ENCODE peak calls at places on chromosomes 1 and 21, in seven cellular contexts. One of them, this sample, is unnamed.

GRCh38 chr1:182839209-182840065 is at the start of gene DHX9:
- DNase-seq in MM.1S: peak
- DNase-seq in tibial nerve: peak
- DNase-seq in A549: peak
- DNase-seq in psoas muscle: peak
- DNase-seq in PC-3: peak
- DNase-seq in RWPE1: peak
- DNase-seq in this sample: peak

GRCh38 chr1:22978299-22978698 is 5.6 kb upstream of the LACTBL1 start:
- DNase-seq in MM.1S: no peak
- DNase-seq in tibial nerve: no peak
- DNase-seq in A549: peak
- DNase-seq in psoas muscle: no peak
- DNase-seq in PC-3: peak
- DNase-seq in RWPE1: peak
- DNase-seq in this sample: peak

GRCh38 chr1:119136401-119136800 is 4.1 kb downstream of the WARS2 start:
- DNase-seq in MM.1S: no peak
- DNase-seq in tibial nerve: no peak
- DNase-seq in A549: no peak
- DNase-seq in psoas muscle: no peak
- DNase-seq in PC-3: no peak
- DNase-seq in RWPE1: no peak
- DNase-seq in this sample: no peak

GRCh38 chr21:29092102-29092959 is 18.9 kb upstream of the CCT8 start:
- DNase-seq in MM.1S: no peak
- DNase-seq in tibial nerve: no peak
- DNase-seq in A549: no peak
- DNase-seq in psoas muscle: no peak
- DNase-seq in PC-3: no peak
- DNase-seq in RWPE1: no peak
- DNase-seq in this sample: peak

GRCh38 chr1:30336550-30337426 is 386.6 kb downstream of the MATN1 start:
- DNase-seq in MM.1S: no peak
- DNase-seq in tibial nerve: no peak
- DNase-seq in A549: no peak
- DNase-seq in psoas muscle: peak
- DNase-seq in PC-3: no peak
- DNase-seq in RWPE1: no peak
- DNase-seq in this sample: no peak

GRCh38 chr21:45409466-45410150 is 4.6 kb downstream of the COL18A1 start:
- DNase-seq in MM.1S: no peak
- DNase-seq in tibial nerve: no peak
- DNase-seq in A549: no peak
- DNase-seq in psoas muscle: peak
- DNase-seq in PC-3: no peak
- DNase-seq in RWPE1: peak
- DNase-seq in this sample: no peak

GRCh38 chr1:111747282-111747734 is 8.1 kb upstream of the INKA2 start:
- DNase-seq in MM.1S: peak
- DNase-seq in tibial nerve: peak
- DNase-seq in A549: peak
- DNase-seq in psoas muscle: peak
- DNase-seq in PC-3: peak
- DNase-seq in RWPE1: peak
- DNase-seq in this sample: peak

GRCh38 chr1:54871275-54872040 is 15.5 kb downstream of the DHCR24 start:
- DNase-seq in MM.1S: no peak
- DNase-seq in tibial nerve: no peak
- DNase-seq in A549: no peak
- DNase-seq in psoas muscle: no peak
- DNase-seq in PC-3: no peak
- DNase-seq in RWPE1: no peak
- DNase-seq in this sample: no peak

GRCh38 chr1:61397915-61398314 is 315.6 kb downstream of the NFIA start:
- DNase-seq in MM.1S: no peak
- DNase-seq in tibial nerve: no peak
- DNase-seq in A549: no peak
- DNase-seq in psoas muscle: no peak
- DNase-seq in PC-3: no peak
- DNase-seq in RWPE1: no peak
- DNase-seq in this sample: peak

GRCh38 chr21:44085491-44086321 is 21.5 kb upstream of the PWP2 start:
- DNase-seq in MM.1S: no peak
- DNase-seq in tibial nerve: no peak
- DNase-seq in A549: no peak
- DNase-seq in psoas muscle: no peak
- DNase-seq in PC-3: no peak
- DNase-seq in RWPE1: no peak
- DNase-seq in this sample: no peak

GRCh38 chr1:25608488-25609178 is 8.0 kb upstream of the MAN1C1 start:
- DNase-seq in MM.1S: peak
- DNase-seq in tibial nerve: peak
- DNase-seq in A549: peak
- DNase-seq in psoas muscle: peak
- DNase-seq in PC-3: peak
- DNase-seq in RWPE1: peak
- DNase-seq in this sample: peak

GRCh38 chr1:15911927-15912326 is 64.0 kb downstream of the ZBTB17 start:
- DNase-seq in MM.1S: no peak
- DNase-seq in tibial nerve: no peak
- DNase-seq in A549: no peak
- DNase-seq in psoas muscle: no peak
- DNase-seq in PC-3: peak
- DNase-seq in RWPE1: no peak
- DNase-seq in this sample: no peak

GRCh38 chr1:245512980-245513578 is 358.3 kb downstream of the KIF26B start:
- DNase-seq in MM.1S: peak
- DNase-seq in tibial nerve: no peak
- DNase-seq in A549: no peak
- DNase-seq in psoas muscle: no peak
- DNase-seq in PC-3: no peak
- DNase-seq in RWPE1: peak
- DNase-seq in this sample: no peak

GRCh38 chr1:23732363-23733224 is 10.7 kb upstream of the ELOA start:
- DNase-seq in MM.1S: no peak
- DNase-seq in tibial nerve: no peak
- DNase-seq in A549: peak
- DNase-seq in psoas muscle: no peak
- DNase-seq in PC-3: peak
- DNase-seq in RWPE1: peak
- DNase-seq in this sample: no peak

GRCh38 chr1:43067856-43068751 is 104.0 kb downstream of the EBNA1BP2 start:
- DNase-seq in MM.1S: no peak
- DNase-seq in tibial nerve: no peak
- DNase-seq in A549: no peak
- DNase-seq in psoas muscle: no peak
- DNase-seq in PC-3: no peak
- DNase-seq in RWPE1: no peak
- DNase-seq in this sample: no peak

GRCh38 chr21:17738171-17738953 is 80.8 kb downstream of the C21orf91 start:
- DNase-seq in MM.1S: no peak
- DNase-seq in tibial nerve: no peak
- DNase-seq in A549: no peak
- DNase-seq in psoas muscle: no peak
- DNase-seq in PC-3: peak
- DNase-seq in RWPE1: no peak
- DNase-seq in this sample: no peak

GRCh38 chr1:25694167-25694566 is 77.6 kb downstream of the MAN1C1 start:
- DNase-seq in MM.1S: no peak
- DNase-seq in tibial nerve: peak
- DNase-seq in A549: no peak
- DNase-seq in psoas muscle: no peak
- DNase-seq in PC-3: no peak
- DNase-seq in RWPE1: no peak
- DNase-seq in this sample: no peak

GRCh38 chr1:43552813-43553212 is 22.1 kb downstream of the PTPRF start:
- DNase-seq in MM.1S: no peak
- DNase-seq in tibial nerve: no peak
- DNase-seq in A549: peak
- DNase-seq in psoas muscle: no peak
- DNase-seq in PC-3: no peak
- DNase-seq in RWPE1: no peak
- DNase-seq in this sample: no peak

GRCh38 chr1:202282596-202283283 is 59.0 kb downstream of the UBE2T start:
- DNase-seq in MM.1S: no peak
- DNase-seq in tibial nerve: no peak
- DNase-seq in A549: no peak
- DNase-seq in psoas muscle: no peak
- DNase-seq in PC-3: no peak
- DNase-seq in RWPE1: no peak
- DNase-seq in this sample: no peak

GRCh38 chr1:202279806-202280205 is 61.9 kb downstream of the UBE2T start:
- DNase-seq in MM.1S: no peak
- DNase-seq in tibial nerve: no peak
- DNase-seq in A549: no peak
- DNase-seq in psoas muscle: no peak
- DNase-seq in PC-3: peak
- DNase-seq in RWPE1: no peak
- DNase-seq in this sample: no peak

GRCh38 chr1:202280595-202280994 is 61.1 kb downstream of the UBE2T start:
- DNase-seq in MM.1S: no peak
- DNase-seq in tibial nerve: no peak
- DNase-seq in A549: no peak
- DNase-seq in psoas muscle: no peak
- DNase-seq in PC-3: no peak
- DNase-seq in RWPE1: no peak
- DNase-seq in this sample: no peak

GRCh38 chr1:202282017-202282335 is 59.8 kb downstream of the UBE2T start:
- DNase-seq in MM.1S: no peak
- DNase-seq in tibial nerve: no peak
- DNase-seq in A549: no peak
- DNase-seq in psoas muscle: no peak
- DNase-seq in PC-3: no peak
- DNase-seq in RWPE1: no peak
- DNase-seq in this sample: no peak

GRCh38 chr1:202281316-202282016 is 60.3 kb downstream of the UBE2T start:
- DNase-seq in MM.1S: no peak
- DNase-seq in tibial nerve: no peak
- DNase-seq in A549: no peak
- DNase-seq in psoas muscle: no peak
- DNase-seq in PC-3: peak
- DNase-seq in RWPE1: no peak
- DNase-seq in this sample: peak
- H3K27ac ChIP-seq in MM.1S: no peak
- H3K27ac ChIP-seq in tibial nerve: no peak
- H3K27ac ChIP-seq in A549: peak
- H3K27ac ChIP-seq in psoas muscle: no peak
- H3K27ac ChIP-seq in PC-3: no peak
- H3K27ac ChIP-seq in RWPE1: peak
- H3K27ac ChIP-seq in this sample: peak

GRCh38 chr1:1819762-1820161 is 41.5 kb upstream of the NADK start:
- DNase-seq in MM.1S: no peak
- DNase-seq in tibial nerve: no peak
- DNase-seq in A549: no peak
- DNase-seq in psoas muscle: no peak
- DNase-seq in PC-3: no peak
- DNase-seq in RWPE1: no peak
- DNase-seq in this sample: no peak

GRCh38 chr1:1817262-1817661 is 39.0 kb upstream of the NADK start:
- DNase-seq in MM.1S: no peak
- DNase-seq in tibial nerve: no peak
- DNase-seq in A549: no peak
- DNase-seq in psoas muscle: no peak
- DNase-seq in PC-3: no peak
- DNase-seq in RWPE1: no peak
- DNase-seq in this sample: no peak

DNA sequence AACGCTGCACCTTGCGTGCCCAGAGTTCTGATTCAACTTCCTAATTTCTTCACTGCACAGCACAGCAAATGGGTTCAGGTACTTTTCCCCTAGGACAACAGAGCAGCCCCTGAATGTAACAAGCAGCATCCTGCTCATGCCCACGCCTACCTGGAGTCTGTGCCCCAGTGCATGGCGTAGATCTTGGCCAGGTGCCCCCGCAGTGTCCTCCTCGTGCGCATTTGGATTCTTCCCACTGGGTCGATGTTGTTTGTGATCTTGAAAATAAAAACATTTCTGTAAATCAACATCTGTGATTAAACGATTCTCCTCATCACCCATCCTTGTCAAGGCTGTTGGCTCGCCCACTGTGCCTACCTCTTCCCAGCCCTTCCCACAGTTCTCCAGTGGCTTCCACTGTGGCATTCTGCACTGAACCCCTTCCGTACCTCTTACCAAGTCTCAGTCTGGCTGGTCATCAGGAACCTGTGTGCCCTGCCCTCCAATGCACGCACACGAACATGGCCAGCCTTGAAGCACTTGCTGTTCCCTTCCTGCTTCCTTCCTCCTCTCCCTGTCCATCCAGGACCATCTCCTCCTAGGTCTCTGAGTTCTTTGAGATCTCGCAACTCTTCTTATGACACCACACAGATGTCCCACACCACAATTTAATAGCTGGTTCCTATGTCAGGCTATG is 37.5 kb upstream of the NADK start:
- DNase-seq in MM.1S: no peak
- DNase-seq in tibial nerve: no peak
- DNase-seq in A549: no peak
- DNase-seq in psoas muscle: no peak
- DNase-seq in PC-3: no peak
- DNase-seq in RWPE1: no peak
- DNase-seq in this sample: no peak
- H3K27ac ChIP-seq in MM.1S: no peak
- H3K27ac ChIP-seq in tibial nerve: no peak
- H3K27ac ChIP-seq in A549: no peak
- H3K27ac ChIP-seq in psoas muscle: no peak
- H3K27ac ChIP-seq in PC-3: no peak
- H3K27ac ChIP-seq in RWPE1: no peak
- H3K27ac ChIP-seq in this sample: no peak

GRCh38 chr1:3796215-3797193 is at the start of gene LRRC47:
- DNase-seq in MM.1S: peak
- DNase-seq in tibial nerve: peak
- DNase-seq in A549: peak
- DNase-seq in psoas muscle: peak
- DNase-seq in PC-3: peak
- DNase-seq in RWPE1: peak
- DNase-seq in this sample: peak
- H3K27ac ChIP-seq in MM.1S: no peak
- H3K27ac ChIP-seq in tibial nerve: no peak
- H3K27ac ChIP-seq in A549: peak
- H3K27ac ChIP-seq in psoas muscle: peak
- H3K27ac ChIP-seq in PC-3: no peak
- H3K27ac ChIP-seq in RWPE1: peak
- H3K27ac ChIP-seq in this sample: peak

GRCh38 chr21:25967566-25968438 is 202.8 kb downstream of the APP start:
- DNase-seq in MM.1S: peak
- DNase-seq in tibial nerve: no peak
- DNase-seq in A549: no peak
- DNase-seq in psoas muscle: no peak
- DNase-seq in PC-3: no peak
- DNase-seq in RWPE1: no peak
- DNase-seq in this sample: no peak
- H3K27ac ChIP-seq in MM.1S: peak
- H3K27ac ChIP-seq in tibial nerve: no peak
- H3K27ac ChIP-seq in A549: no peak
- H3K27ac ChIP-seq in psoas muscle: no peak
- H3K27ac ChIP-seq in PC-3: peak
- H3K27ac ChIP-seq in RWPE1: peak
- H3K27ac ChIP-seq in this sample: no peak

GRCh38 chr21:34795152-34796141 is 126.7 kb downstream of the CLIC6 start:
- DNase-seq in MM.1S: no peak
- DNase-seq in tibial nerve: peak
- DNase-seq in A549: peak
- DNase-seq in psoas muscle: peak
- DNase-seq in PC-3: peak
- DNase-seq in RWPE1: peak
- DNase-seq in this sample: no peak
- H3K27ac ChIP-seq in MM.1S: no peak
- H3K27ac ChIP-seq in tibial nerve: no peak
- H3K27ac ChIP-seq in A549: peak
- H3K27ac ChIP-seq in psoas muscle: peak
- H3K27ac ChIP-seq in PC-3: peak
- H3K27ac ChIP-seq in RWPE1: peak
- H3K27ac ChIP-seq in this sample: peak

This sample was measured in brain microvascular endothelial cell.